ENCODE peak calls at places on chromosome 7, in eight cellular contexts. One of them, this sample, is unnamed.

GRCh38 chr7:93092757-93093370 is 24.9 kb downstream of the SAMD9 start:
- DNase-seq in prostate gland: no peak
- DNase-seq in stimulated activated CD4-positive, alpha-beta T cell treated with anti-CD3 and anti-CD28 coated beads, Interleukin-1b, Interleukin-23, amount 100 ng/mL, for 4 hours: no peak
- DNase-seq in HT1080: peak
- DNase-seq in OCI-LY7: peak
- DNase-seq in stimulated activated effector memory CD8-positive, alpha-beta T cell treated with anti-CD3 and anti-CD28 coated beads, Interleukin-12 subunit alpha, Interleukin-12 subunit beta, amount 100 ng/mL, for 72 hours: no peak
- DNase-seq in non-pigmented ciliary epithelial cell: peak
- DNase-seq in stomach: no peak
- DNase-seq in this sample: no peak

GRCh38 chr7:130141161-130141857 is 63.9 kb downstream of the TMEM209 start:
- DNase-seq in prostate gland: peak
- DNase-seq in stimulated activated CD4-positive, alpha-beta T cell treated with anti-CD3 and anti-CD28 coated beads, Interleukin-1b, Interleukin-23, amount 100 ng/mL, for 4 hours: peak
- DNase-seq in HT1080: no peak
- DNase-seq in OCI-LY7: no peak
- DNase-seq in stimulated activated effector memory CD8-positive, alpha-beta T cell treated with anti-CD3 and anti-CD28 coated beads, Interleukin-12 subunit alpha, Interleukin-12 subunit beta, amount 100 ng/mL, for 72 hours: no peak
- DNase-seq in non-pigmented ciliary epithelial cell: peak
- DNase-seq in stomach: peak
- DNase-seq in this sample: peak

GRCh38 chr7:39683216-39683845 is 60.0 kb downstream of the RALA start:
- DNase-seq in prostate gland: no peak
- DNase-seq in stimulated activated CD4-positive, alpha-beta T cell treated with anti-CD3 and anti-CD28 coated beads, Interleukin-1b, Interleukin-23, amount 100 ng/mL, for 4 hours: no peak
- DNase-seq in HT1080: no peak
- DNase-seq in OCI-LY7: no peak
- DNase-seq in stimulated activated effector memory CD8-positive, alpha-beta T cell treated with anti-CD3 and anti-CD28 coated beads, Interleukin-12 subunit alpha, Interleukin-12 subunit beta, amount 100 ng/mL, for 72 hours: no peak
- DNase-seq in non-pigmented ciliary epithelial cell: no peak
- DNase-seq in stomach: no peak
- DNase-seq in this sample: no peak

GRCh38 chr7:127822822-127823508 is 171.0 kb downstream of the SND1 start:
- DNase-seq in prostate gland: no peak
- DNase-seq in stimulated activated CD4-positive, alpha-beta T cell treated with anti-CD3 and anti-CD28 coated beads, Interleukin-1b, Interleukin-23, amount 100 ng/mL, for 4 hours: no peak
- DNase-seq in HT1080: no peak
- DNase-seq in OCI-LY7: peak
- DNase-seq in stimulated activated effector memory CD8-positive, alpha-beta T cell treated with anti-CD3 and anti-CD28 coated beads, Interleukin-12 subunit alpha, Interleukin-12 subunit beta, amount 100 ng/mL, for 72 hours: no peak
- DNase-seq in non-pigmented ciliary epithelial cell: no peak
- DNase-seq in stomach: no peak
- DNase-seq in this sample: no peak

GRCh38 chr7:16564909-16565426 is 38.3 kb downstream of the LRRC72 start:
- DNase-seq in prostate gland: no peak
- DNase-seq in stimulated activated CD4-positive, alpha-beta T cell treated with anti-CD3 and anti-CD28 coated beads, Interleukin-1b, Interleukin-23, amount 100 ng/mL, for 4 hours: no peak
- DNase-seq in HT1080: peak
- DNase-seq in OCI-LY7: peak
- DNase-seq in stimulated activated effector memory CD8-positive, alpha-beta T cell treated with anti-CD3 and anti-CD28 coated beads, Interleukin-12 subunit alpha, Interleukin-12 subunit beta, amount 100 ng/mL, for 72 hours: no peak
- DNase-seq in non-pigmented ciliary epithelial cell: peak
- DNase-seq in stomach: no peak
- DNase-seq in this sample: no peak

GRCh38 chr7:78967046-78967445 is 486.4 kb downstream of the MAGI2 start:
- DNase-seq in prostate gland: no peak
- DNase-seq in stimulated activated CD4-positive, alpha-beta T cell treated with anti-CD3 and anti-CD28 coated beads, Interleukin-1b, Interleukin-23, amount 100 ng/mL, for 4 hours: no peak
- DNase-seq in HT1080: peak
- DNase-seq in OCI-LY7: no peak
- DNase-seq in stimulated activated effector memory CD8-positive, alpha-beta T cell treated with anti-CD3 and anti-CD28 coated beads, Interleukin-12 subunit alpha, Interleukin-12 subunit beta, amount 100 ng/mL, for 72 hours: no peak
- DNase-seq in non-pigmented ciliary epithelial cell: no peak
- DNase-seq in stomach: no peak
- DNase-seq in this sample: no peak

GRCh38 chr7:31825576-31825975 is 138.6 kb downstream of the PPP1R17 start:
- DNase-seq in prostate gland: no peak
- DNase-seq in stimulated activated CD4-positive, alpha-beta T cell treated with anti-CD3 and anti-CD28 coated beads, Interleukin-1b, Interleukin-23, amount 100 ng/mL, for 4 hours: no peak
- DNase-seq in HT1080: no peak
- DNase-seq in OCI-LY7: no peak
- DNase-seq in stimulated activated effector memory CD8-positive, alpha-beta T cell treated with anti-CD3 and anti-CD28 coated beads, Interleukin-12 subunit alpha, Interleukin-12 subunit beta, amount 100 ng/mL, for 72 hours: no peak
- DNase-seq in non-pigmented ciliary epithelial cell: no peak
- DNase-seq in stomach: no peak
- DNase-seq in this sample: no peak

GRCh38 chr7:16447867-16448266 is 17.7 kb downstream of the SOSTDC1 start:
- DNase-seq in prostate gland: no peak
- DNase-seq in stimulated activated CD4-positive, alpha-beta T cell treated with anti-CD3 and anti-CD28 coated beads, Interleukin-1b, Interleukin-23, amount 100 ng/mL, for 4 hours: no peak
- DNase-seq in HT1080: no peak
- DNase-seq in OCI-LY7: no peak
- DNase-seq in stimulated activated effector memory CD8-positive, alpha-beta T cell treated with anti-CD3 and anti-CD28 coated beads, Interleukin-12 subunit alpha, Interleukin-12 subunit beta, amount 100 ng/mL, for 72 hours: no peak
- DNase-seq in non-pigmented ciliary epithelial cell: no peak
- DNase-seq in stomach: no peak
- DNase-seq in this sample: no peak

GRCh38 chr7:574661-575395 is 55.2 kb upstream of the PDGFA start:
- DNase-seq in prostate gland: peak
- DNase-seq in stimulated activated CD4-positive, alpha-beta T cell treated with anti-CD3 and anti-CD28 coated beads, Interleukin-1b, Interleukin-23, amount 100 ng/mL, for 4 hours: no peak
- DNase-seq in HT1080: no peak
- DNase-seq in OCI-LY7: no peak
- DNase-seq in stimulated activated effector memory CD8-positive, alpha-beta T cell treated with anti-CD3 and anti-CD28 coated beads, Interleukin-12 subunit alpha, Interleukin-12 subunit beta, amount 100 ng/mL, for 72 hours: no peak
- DNase-seq in non-pigmented ciliary epithelial cell: no peak
- DNase-seq in stomach: no peak
- DNase-seq in this sample: no peak

GRCh38 chr7:137682596-137682995 is 164.2 kb downstream of the DGKI start:
- DNase-seq in prostate gland: no peak
- DNase-seq in stimulated activated CD4-positive, alpha-beta T cell treated with anti-CD3 and anti-CD28 coated beads, Interleukin-1b, Interleukin-23, amount 100 ng/mL, for 4 hours: no peak
- DNase-seq in HT1080: peak
- DNase-seq in OCI-LY7: no peak
- DNase-seq in stimulated activated effector memory CD8-positive, alpha-beta T cell treated with anti-CD3 and anti-CD28 coated beads, Interleukin-12 subunit alpha, Interleukin-12 subunit beta, amount 100 ng/mL, for 72 hours: no peak
- DNase-seq in non-pigmented ciliary epithelial cell: peak
- DNase-seq in stomach: no peak
- DNase-seq in this sample: no peak

This sample was measured in activated effector memory CD4-positive, alpha-beta T cell treated with Interleukin-2 at 50 U/mL for 16 hours.